ENCODE peak calls at places on chromosomes 6 and 20, in six cellular contexts. X is GM03348; M is activated naive CD4-positive, alpha-beta T cell; L is NCI-H2081; J is fibroblast of gingiva; F is cardiac muscle cell. N is an unnamed sample.

GRCh38 chr6:33077908-33078307 is 2.1 kb downstream of the HLA-DPB1 start:
- DNase-seq in X (no peak), M (no peak), L (no peak), J (no peak), F (no peak), N (no peak)

GRCh38 chr6:43173496-43174262 is 2.6 kb downstream of the SRF start:
- DNase-seq in X (no peak), M (no peak), L (no peak), J (no peak), F (no peak), N (peak)

GRCh38 chr6:125066964-125067363 is 86.6 kb upstream of the TPD52L1 start:
- DNase-seq in X (no peak), M (no peak), L (no peak), J (no peak), F (peak), N (no peak)

GRCh38 chr20:38497246-38497645 is 24.6 kb downstream of the RALGAPB start:
- DNase-seq in X (no peak), M (no peak), L (no peak), J (no peak), F (no peak), N (no peak)

GRCh38 chr6:87793340-87793739 is 91.3 kb upstream of the AKIRIN2 start:
- DNase-seq in X (no peak), M (no peak), L (no peak), J (no peak), F (no peak), N (no peak)

GRCh38 chr20:57248132-57248797 is 18.2 kb downstream of the BMP7 start:
- DNase-seq in X (no peak), M (no peak), L (no peak), J (no peak), F (no peak), N (no peak)

GRCh38 chr6:71258078-71258866 is 30.3 kb upstream of the OGFRL1 start:
- DNase-seq in X (no peak), M (no peak), L (no peak), J (peak), F (no peak), N (no peak)

GRCh38 chr6:17278289-17279061 is 2.7 kb upstream of the RBM24 start:
- DNase-seq in X (peak), M (no peak), L (no peak), J (peak), F (peak), N (peak)

GRCh38 chr6:111199935-111200822 is 112.9 kb downstream of the SLC16A10 start:
- DNase-seq in X (no peak), M (no peak), L (no peak), J (no peak), F (no peak), N (no peak)

GRCh38 chr6:4776493-4776966 is 326 bp downstream of the CDYL start:
- DNase-seq in X (no peak), M (no peak), L (no peak), J (no peak), F (no peak), N (no peak)

GRCh38 chr20:49846206-49846807 is 33.7 kb downstream of the SLC9A8 start:
- DNase-seq in X (peak), M (no peak), L (peak), J (peak), F (peak), N (peak)

GRCh38 chr6:87772597-87773530 is 70.8 kb upstream of the AKIRIN2 start:
- DNase-seq in X (no peak), M (no peak), L (peak), J (peak), F (peak), N (no peak)

GRCh38 chr6:169073311-169073710 is 180.3 kb downstream of the THBS2 start:
- DNase-seq in X (peak), M (no peak), L (no peak), J (peak), F (peak), N (peak)

GRCh38 chr20:57508381-57508780 is 16.6 kb downstream of the CTCFL start:
- DNase-seq in X (no peak), M (no peak), L (no peak), J (no peak), F (no peak), N (no peak)

GRCh38 chr20:14820771-14821170 is 483.4 kb upstream of the FLRT3 start:
- DNase-seq in X (no peak), M (no peak), L (peak), J (no peak), F (no peak), N (no peak)

GRCh38 chr6:68343901-68344300 is 291.2 kb upstream of the ADGRB3 start:
- DNase-seq in X (no peak), M (no peak), L (peak), J (no peak), F (peak), N (peak)

GRCh38 chr6:50062051-50062450 is 12.3 kb upstream of the DEFB112 start:
- DNase-seq in X (no peak), M (no peak), L (no peak), J (no peak), F (no peak), N (no peak)

GRCh38 chr6:149150999-149151398 is 166.5 kb upstream of the TAB2 start:
- DNase-seq in X (no peak), M (no peak), L (no peak), J (no peak), F (no peak), N (no peak)

GRCh38 chr20:694496-694895 is 18.9 kb upstream of the SCRT2 start:
- DNase-seq in X (no peak), M (no peak), L (no peak), J (no peak), F (no peak), N (no peak)

GRCh38 chr6:34912715-34913464 is 23.8 kb downstream of the ANKS1A start:
- DNase-seq in X (peak), M (no peak), L (no peak), J (peak), F (peak), N (no peak)

GRCh38 chr20:6940052-6940451 is 172.6 kb downstream of the BMP2 start:
- DNase-seq in X (no peak), M (no peak), L (no peak), J (no peak), F (peak), N (no peak)

GRCh38 chr20:62752181-62752670 is 43.6 kb downstream of the NTSR1 start:
- DNase-seq in X (no peak), M (no peak), L (no peak), J (no peak), F (no peak), N (no peak)

GRCh38 chr6:105097288-105097687 is 82.5 kb downstream of the POPDC3 start:
- DNase-seq in X (no peak), M (no peak), L (no peak), J (no peak), F (no peak), N (no peak)

GRCh38 chr6:44494011-44494501 is 106.5 kb downstream of the CDC5L start:
- DNase-seq in X (peak), M (no peak), L (no peak), J (peak), F (peak), N (no peak)

GRCh38 chr6:42661540-42662153 is 60.8 kb downstream of the PRPH2 start:
- DNase-seq in X (peak), M (peak), L (peak), J (peak), F (peak), N (peak)

GRCh38 chr6:16729183-16729696 is 32.0 kb downstream of the ATXN1 start:
- DNase-seq in X (no peak), M (no peak), L (no peak), J (no peak), F (peak), N (no peak)

GRCh38 chr20:60123096-60123495 is 164.9 kb downstream of the CDH26 start:
- DNase-seq in X (no peak), M (no peak), L (no peak), J (no peak), F (no peak), N (no peak)

GRCh38 chr6:138864343-138864890 is 68.5 kb downstream of the ECT2L start:
- DNase-seq in X (no peak), M (no peak), L (no peak), J (no peak), F (peak), N (no peak)

GRCh38 chr6:41637179-41638001 is 878 bp upstream of the MDFI start:
- DNase-seq in X (no peak), M (no peak), L (no peak), J (no peak), F (no peak), N (no peak)

GRCh38 chr6:163984446-163984936 is 570.0 kb downstream of the QKI start:
- DNase-seq in X (no peak), M (no peak), L (no peak), J (no peak), F (peak), N (no peak)

GRCh38 chr6:151001387-151002063 is 136.0 kb downstream of the MTHFD1L start:
- DNase-seq in X (no peak), M (no peak), L (no peak), J (no peak), F (no peak), N (no peak)

GRCh38 chr6:145865595-145865994 is 51.0 kb upstream of the FBXO30 start:
- DNase-seq in X (no peak), M (no peak), L (no peak), J (no peak), F (no peak), N (no peak)

GRCh38 chr6:6631526-6632276 is 43.2 kb downstream of the LY86 start:
- DNase-seq in X (no peak), M (no peak), L (no peak), J (peak), F (peak), N (peak)

GRCh38 chr6:143836150-143836549 is 7.0 kb upstream of the LTV1 start:
- DNase-seq in X (no peak), M (no peak), L (no peak), J (no peak), F (no peak), N (no peak)

GRCh38 chr6:113564401-113565161 is 292.6 kb upstream of the MARCKS start:
- DNase-seq in X (peak), M (no peak), L (peak), J (peak), F (peak), N (peak)

GRCh38 chr20:58481541-58482021 is 33.6 kb downstream of the APCDD1L start:
- DNase-seq in X (peak), M (peak), L (no peak), J (peak), F (peak), N (no peak)

GRCh38 chr6:133512410-133513016 is 271.4 kb downstream of the EYA4 start:
- DNase-seq in X (peak), M (no peak), L (peak), J (peak), F (peak), N (peak)

GRCh38 chr6:25945175-25945574 is 14.7 kb upstream of the SLC17A2 start:
- DNase-seq in X (no peak), M (no peak), L (no peak), J (no peak), F (no peak), N (no peak)

N was measured in cerebellar cortex.